ENCODE peak calls at places on chromosome 2, in seven cellular contexts. G is activated gamma-delta T cell treated with Interleukin-2 at 50 U/mL for 16 hours; R is NCI-H524; N is naive thymus-derived CD8-positive, alpha-beta T cell; Z is M059J; K is MV-4-11; D is HFFc6. A is an unnamed sample.

GRCh38 chr2:181553244-181553643 is 96.1 kb downstream of the ITGA4 start:
- DNase-seq in G (no peak), R (no peak), N (no peak), Z (no peak), K (no peak), D (no peak), A (no peak)

GRCh38 chr2:226398580-226398979 is 401.0 kb downstream of the IRS1 start:
- DNase-seq in G (no peak), R (no peak), N (no peak), Z (peak; percentile 31), K (no peak), D (no peak), A (peak; percentile 36)

GRCh38 chr2:179596018-179596417 is 265.4 kb downstream of the ZNF385B start:
- DNase-seq in G (no peak), R (no peak), N (no peak), Z (peak; percentile 48), K (no peak), D (peak; percentile 77), A (peak; percentile 30)

GRCh38 chr2:232816656-232817055 is 40.3 kb upstream of the KCNJ13 start:
- DNase-seq in G (no peak), R (no peak), N (no peak), Z (no peak), K (peak; percentile 44), D (no peak), A (no peak)

GRCh38 chr2:180033993-180034894 is 27.1 kb upstream of the CWC22 start:
- DNase-seq in G (no peak), R (peak; percentile 86), N (no peak), Z (peak; percentile 67), K (peak; percentile 3), D (peak; percentile 11), A (peak; percentile 39)

GRCh38 chr2:136219341-136219740 is 101.4 kb upstream of the CXCR4 start:
- DNase-seq in G (no peak), R (no peak), N (no peak), Z (no peak), K (no peak), D (no peak), A (no peak)

GRCh38 chr2:231530099-231531085 is at the start of gene NMUR1:
- DNase-seq in G (peak; percentile 68), R (peak; percentile 24), N (peak; percentile 69), Z (no peak), K (peak; percentile 56), D (no peak), A (peak; percentile 67)

GRCh38 chr2:171655584-171655983 is 31.7 kb upstream of the DYNC1I2 start:
- DNase-seq in G (no peak), R (no peak), N (no peak), Z (no peak), K (peak; percentile 87), D (no peak), A (no peak)